ENCODE peak calls at places on chromosomes 2 and 18, in ten cellular contexts. J is cortex of kidney; M is cardiac fibroblast; S is putamen; I is GM19239; Y is stimulated activated CD4-positive, alpha-beta T cell treated with anti-CD3 and anti-CD28 coated beads, Interleukin-12 subunit alpha, Interleukin-12 subunit beta, amount 100 ng/mL, for 4 hours; C is brain microvascular endothelial cell; E is fibroblast of lung; X is T-helper 1 cell; U is HTR-8/SVneo. F is an unnamed sample.
A peak's percentile ranks its signal among the peaks of the same experiment; 100 is the strongest.

GRCh38 chr18:76232813-76233212 is 262.2 kb downstream of the ZNF516 start:
- DNase-seq in X (no peak), I (no peak), C (no peak), U (no peak), Y (no peak), S (no peak), E (peak; percentile 27), M (no peak), J (no peak), F (no peak)

GRCh38 chr2:51969349-51969748 is 937.4 kb upstream of the NRXN1 start:
- DNase-seq in X (no peak), M (no peak), S (no peak), Y (no peak), U (no peak), E (no peak), C (no peak), J (no peak), I (no peak), F (no peak)

GRCh38 chr2:240556553-240557100 is 1.2 kb downstream of the ANKMY1 start:
- DNase-seq in S (no peak), C (peak; percentile 49), Y (peak; percentile 63), I (no peak), X (peak; percentile 36), M (peak; percentile 50), E (peak; percentile 39), J (no peak), U (peak; percentile 40), F (no peak)

GRCh38 chr2:16032282-16033031 is 92.1 kb downstream of the MYCN start:
- DNase-seq in I (no peak), E (no peak), M (no peak), C (no peak), X (no peak), U (no peak), Y (no peak), J (no peak), S (no peak), F (no peak)

GRCh38 chr2:172102858-172103359 is at the start of gene DLX2:
- DNase-seq in X (no peak), E (peak; percentile 75), Y (peak; percentile 61), C (peak; percentile 79), M (peak; percentile 85), S (peak; percentile 77), I (peak; percentile 74), U (peak; percentile 89), J (no peak), F (peak; percentile 74)

GRCh38 chr2:242027676-242028450 is 158.3 kb downstream of the RTP5 start:
- DNase-seq in U (no peak), C (no peak), I (no peak), M (no peak), S (no peak), J (no peak), E (no peak), X (no peak), Y (no peak), F (no peak)

GRCh38 chr18:78352905-78353304 is 626.7 kb upstream of the SALL3 start:
- DNase-seq in M (no peak), U (no peak), C (no peak), E (no peak), X (no peak), S (no peak), I (no peak), J (no peak), Y (no peak), F (no peak)

GRCh38 chr2:183070942-183071844 is 7.4 kb upstream of the DUSP19 start:
- DNase-seq in X (no peak), I (no peak), M (peak; percentile 64), E (peak; percentile 30), S (no peak), Y (no peak), C (peak; percentile 57), J (no peak), U (no peak), F (no peak)

GRCh38 chr2:159013103-159013502 is 44.7 kb downstream of the TANC1 start:
- DNase-seq in S (no peak), X (no peak), C (no peak), U (no peak), I (no peak), M (no peak), Y (no peak), J (no peak), E (no peak), F (no peak)

F was measured in GM12891.